ENCODE peak calls at places on chromosomes 4 and X, in ten cellular contexts. M, O, W, T, F, H, D, S, G and E are unnamed samples.

GRCh38 chr4:173777421-173777820 is 247.4 kb upstream of the HAND2 start:
- DNase-seq in F (no peak), W (no peak), O (no peak), T (no peak), M (no peak), S (no peak), H (no peak), G (no peak), D (no peak), E (no peak)

GRCh38 chr4:143355540-143356217 is 19.0 kb downstream of the GAB1 start:
- DNase-seq in W (peak), F (no peak), G (no peak), M (no peak), T (peak), S (no peak), H (no peak), O (no peak), D (no peak), E (peak)

GRCh38 chr4:98468744-98469143 is 189.7 kb downstream of the TSPAN5 start:
- DNase-seq in T (peak), G (peak), S (peak), F (no peak), O (peak), H (no peak), M (no peak), W (peak), D (no peak), E (no peak)

GRCh38 chrX:150508461-150509367 is 59.7 kb upstream of the MTM1 start:
- DNase-seq in O (peak), D (no peak), T (peak), G (peak), W (peak), M (no peak), F (no peak), S (no peak), H (no peak), E (no peak)

GRCh38 chr4:40055379-40055872 is 1.2 kb upstream of the N4BP2 start:
- DNase-seq in M (no peak), F (no peak), W (no peak), T (no peak), G (peak), S (no peak), O (no peak), H (no peak), D (no peak), E (no peak)

GRCh38 chr4:168264903-168265302 is 53.6 kb downstream of the DDX60 start:
- DNase-seq in O (no peak), G (no peak), D (no peak), F (no peak), T (no peak), S (no peak), M (no peak), H (peak), W (no peak), E (no peak)

GRCh38 chrX:70525733-70526132 is 81.1 kb downstream of the DLG3 start:
- DNase-seq in O (no peak), M (no peak), S (no peak), T (no peak), D (no peak), F (no peak), W (no peak), H (peak), G (no peak), E (no peak)

GRCh38 chr4:170083546-170083945 is 6.2 kb downstream of the AADAT start:
- DNase-seq in O (no peak), F (no peak), M (no peak), H (no peak), T (no peak), D (no peak), G (no peak), W (no peak), S (no peak), E (no peak)

GRCh38 chr4:76307670-76308014 is 1.1 kb downstream of the STBD1 start:
- DNase-seq in D (no peak), T (no peak), G (no peak), O (no peak), M (no peak), S (no peak), W (no peak), H (no peak), F (no peak), E (no peak)

GRCh38 chrX:40539214-40540142 is 41.3 kb upstream of the ATP6AP2 start:
- DNase-seq in O (no peak), W (peak), D (no peak), H (no peak), S (peak), G (peak), M (peak), T (peak), F (peak), E (no peak)

GRCh38 chrX:105263171-105263570 is 42.7 kb upstream of the TEX13A start:
- DNase-seq in M (no peak), W (no peak), G (no peak), H (no peak), T (no peak), F (no peak), D (no peak), O (no peak), S (no peak), E (no peak)

GRCh38 chr4:7275067-7275466 is 82.7 kb downstream of the SORCS2 start:
- DNase-seq in M (peak), T (no peak), F (no peak), D (no peak), H (no peak), G (no peak), W (no peak), S (no peak), O (no peak), E (no peak)

GRCh38 chrX:20515841-20516461 is 249.2 kb upstream of the RPS6KA3 start:
- DNase-seq in S (peak), H (no peak), D (peak), O (no peak), M (no peak), T (peak), W (peak), F (peak), G (peak), E (peak)

GRCh38 chrX:49186125-49187027 is at the start of gene PRICKLE3:
- DNase-seq in F (no peak), H (peak), G (peak), S (peak), T (peak), M (peak), W (peak), O (peak), D (no peak), E (no peak)

GRCh38 chr4:142781114-142781513 is 65.0 kb downstream of the INPP4B start:
- DNase-seq in G (no peak), W (peak), F (no peak), M (no peak), D (peak), H (no peak), S (no peak), T (peak), O (no peak), E (no peak)

GRCh38 chr4:73673286-73673685 is 53.0 kb upstream of the RASSF6 start:
- DNase-seq in S (no peak), T (no peak), G (no peak), O (no peak), M (no peak), F (no peak), H (no peak), D (no peak), W (no peak), E (no peak)

GRCh38 chrX:16931371-16931770 is 15.1 kb upstream of the REPS2 start:
- DNase-seq in F (no peak), O (no peak), M (no peak), W (no peak), G (no peak), H (peak), S (no peak), D (no peak), T (no peak), E (no peak)

GRCh38 chrX:68822641-68823410 is 6.0 kb upstream of the EFNB1 start:
- DNase-seq in T (peak), W (peak), F (no peak), O (peak), G (peak), S (peak), D (peak), H (no peak), M (peak), E (no peak)

GRCh38 chrX:101357166-101357795 is 8.7 kb upstream of the TIMM8A start:
- DNase-seq in O (no peak), S (peak), T (peak), H (no peak), M (no peak), F (no peak), W (peak), D (peak), G (no peak), E (no peak)

GRCh38 chr4:2015008-2015407 is 6.2 kb upstream of the NELFA start:
- DNase-seq in D (no peak), T (no peak), M (no peak), S (no peak), O (no peak), F (no peak), W (no peak), G (no peak), H (no peak), E (no peak)

GRCh38 chr4:183241322-183241640 is 78.8 kb downstream of the CLDN22 start:
- DNase-seq in T (peak), W (peak), F (peak), D (peak), O (no peak), S (peak), M (no peak), H (no peak), G (peak), E (peak)

GRCh38 chrX:119190251-119190651 is 45.8 kb upstream of the PGRMC1 start:
- DNase-seq in T (peak), W (no peak), M (peak), H (no peak), F (no peak), S (no peak), O (no peak), D (no peak), G (no peak), E (no peak)

GRCh38 chrX:119190736-119191282 is 45.3 kb upstream of the PGRMC1 start:
- DNase-seq in W (peak), O (no peak), H (no peak), M (no peak), G (no peak), S (peak), T (peak), D (no peak), F (no peak), E (no peak)

GRCh38 chrX:119189115-119189514 is 47.0 kb upstream of the PGRMC1 start:
- DNase-seq in H (no peak), T (no peak), D (no peak), S (no peak), W (no peak), O (no peak), F (no peak), M (no peak), G (no peak), E (no peak)

GRCh38 chrX:119189586-119189985 is 46.5 kb upstream of the PGRMC1 start:
- DNase-seq in W (peak), M (peak), T (peak), D (no peak), G (peak), F (no peak), O (no peak), H (no peak), S (no peak), E (no peak)

GRCh38 chrX:119194631-119195030 is 41.5 kb upstream of the PGRMC1 start:
- DNase-seq in T (peak), S (peak), O (no peak), D (no peak), W (peak), H (no peak), M (no peak), G (no peak), F (no peak), E (no peak)
- TF ChIP-seq CTCF in T (peak), S (peak), O (no peak), D (no peak), W (peak), H (peak), M (no peak), G (no peak), F (peak), E (no peak)

GRCh38 chrX:78555401-78555980 is 103.6 kb downstream of the RTL3 start:
- DNase-seq in O (no peak), W (peak), D (no peak), S (no peak), H (no peak), T (peak), M (no peak), F (no peak), G (peak), E (no peak)
- TF ChIP-seq CTCF in O (no peak), W (peak), D (no peak), S (peak), H (peak), T (peak), M (no peak), F (peak), G (peak), E (peak)

GRCh38 chr4:148239406-148239805 is 202.8 kb downstream of the NR3C2 start:
- DNase-seq in O (no peak), S (no peak), W (no peak), D (no peak), M (no peak), T (no peak), F (no peak), H (no peak), G (no peak), E (no peak)
- TF ChIP-seq CTCF in O (no peak), S (no peak), W (no peak), D (no peak), M (no peak), T (no peak), F (no peak), H (no peak), G (no peak), E (no peak)

GRCh38 chr4:158894826-158895225 is 126.0 kb downstream of the FNIP2 start:
- DNase-seq in G (no peak), T (no peak), D (no peak), O (no peak), H (no peak), W (no peak), F (no peak), M (no peak), S (no peak), E (no peak)

GRCh38 chr4:158891256-158891655 is 122.4 kb downstream of the FNIP2 start:
- DNase-seq in T (no peak), M (no peak), H (no peak), F (no peak), S (no peak), G (no peak), W (no peak), D (no peak), O (no peak), E (no peak)

GRCh38 chr4:158890294-158890693 is 121.5 kb downstream of the FNIP2 start:
- DNase-seq in M (no peak), F (no peak), W (no peak), S (no peak), G (no peak), H (no peak), T (no peak), D (no peak), O (no peak), E (no peak)

GRCh38 chr4:158896459-158897238 is 127.8 kb downstream of the FNIP2 start:
- DNase-seq in S (no peak), T (no peak), M (no peak), H (no peak), G (no peak), O (no peak), F (no peak), W (peak), D (no peak), E (no peak)

DNA sequence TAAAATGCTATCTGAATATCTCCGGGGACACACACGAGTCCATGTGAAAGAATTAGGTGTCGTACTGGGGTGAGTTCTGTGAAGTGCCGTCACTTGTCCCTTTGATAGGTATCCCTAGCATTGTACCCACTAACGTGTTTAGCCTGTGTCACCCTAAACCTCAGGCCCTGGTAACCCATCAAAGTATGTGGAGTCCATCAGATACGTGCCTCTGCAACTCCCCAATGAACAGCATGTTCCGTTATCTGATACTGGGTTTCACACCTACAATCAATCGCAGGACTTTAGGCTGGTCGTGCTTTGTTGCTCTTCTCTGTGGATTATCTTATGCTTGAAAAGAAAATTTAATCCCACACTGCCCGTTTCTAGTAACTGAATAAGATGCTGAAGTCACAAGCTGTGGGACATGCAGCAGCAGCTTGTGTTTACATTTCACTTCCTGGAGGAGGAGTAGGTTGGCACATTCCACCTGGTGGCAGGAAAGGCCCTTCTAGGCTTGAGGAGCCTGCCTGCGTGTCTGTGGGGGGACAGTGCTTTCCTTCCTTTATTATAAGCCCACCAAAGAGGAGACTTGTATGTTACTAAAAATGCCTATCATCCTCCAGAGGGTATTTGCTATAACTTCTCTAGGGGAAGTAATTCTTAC is 127.1 kb downstream of the FNIP2 start:
- DNase-seq in D (no peak), W (peak), T (peak), S (peak), O (no peak), M (no peak), G (no peak), F (no peak), H (no peak), E (peak)
- TF ChIP-seq CTCF in D (no peak), W (peak), T (peak), S (peak), O (no peak), M (no peak), G (peak), F (peak), H (peak), E (no peak)

DNA sequence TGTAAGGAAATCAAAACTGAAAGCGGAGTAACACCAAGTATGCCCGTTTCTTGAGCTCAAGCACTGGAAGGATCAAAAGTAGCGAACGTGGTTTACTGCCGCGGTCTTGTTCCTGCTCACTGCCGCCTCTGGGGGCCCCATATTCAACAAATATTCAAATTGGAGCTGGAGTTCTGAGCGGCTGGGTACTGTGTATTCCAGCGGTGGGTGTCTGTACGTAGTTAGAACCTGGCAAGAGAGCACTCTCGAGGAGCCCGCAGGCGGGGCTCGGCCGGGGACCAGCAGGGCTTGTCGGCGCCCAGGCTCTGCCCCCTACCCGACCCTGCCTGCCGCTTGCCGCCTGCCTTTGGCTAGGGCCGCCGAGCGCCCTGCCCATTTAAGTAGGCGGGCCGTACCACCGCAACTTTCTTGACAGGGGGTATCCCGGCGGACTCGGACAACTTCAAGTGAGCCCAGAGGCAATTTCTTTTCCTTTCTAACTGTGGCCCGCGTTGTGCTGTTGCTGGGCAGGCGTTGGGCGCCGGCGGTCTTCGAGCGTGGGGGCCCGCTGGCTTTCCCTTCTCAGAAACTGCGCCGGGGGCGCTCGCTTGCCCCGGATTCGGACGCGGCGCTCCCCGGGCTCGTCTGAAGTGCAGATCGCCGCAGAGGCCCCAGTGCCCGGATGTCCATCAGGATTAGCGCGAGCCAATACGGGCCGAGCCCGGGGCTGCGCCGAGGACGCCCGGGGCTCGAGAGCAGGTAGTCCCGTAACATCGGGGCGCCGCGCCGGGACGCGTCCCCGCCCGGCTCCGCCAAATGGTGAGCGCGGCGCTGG is 71.9 kb downstream of the AFF1 start:
- DNase-seq in G (peak), S (peak), F (peak), T (peak), H (peak), D (peak), O (peak), M (peak), W (peak), E (peak)
- TF ChIP-seq CTCF in G (peak), S (peak), F (peak), T (peak), H (peak), D (no peak), O (no peak), M (no peak), W (peak), E (peak)

GRCh38 chr4:56953680-56954520 is 23.5 kb downstream of the NOA1 start:
- DNase-seq in T (no peak), S (no peak), M (no peak), F (no peak), O (no peak), G (no peak), H (no peak), D (no peak), W (no peak), E (no peak)
- TF ChIP-seq CTCF in T (no peak), S (no peak), M (no peak), F (no peak), O (no peak), G (no peak), H (no peak), D (no peak), W (no peak), E (no peak)